ENCODE peak calls at places on chromosomes 7 and 10, in nine cellular contexts. Y is KG1; Q is stimulated activated CD8-positive, alpha-beta memory T cell treated with anti-CD3 and anti-CD28 coated beads, Interleukin-7, amount 100 ng/mL, for 1 hour; L is GDM1; X is glomerular endothelial cell; T is hepatocyte; P is activated CD4-positive, alpha-beta T cell treated with anti-CD3 and anti-CD28 coated beads for 1 hour; N is NCI-H2081; U is AG10803. D is an unnamed sample.

GRCh38 chr7:137757146-137757925 is 89.4 kb downstream of the DGKI start:
- DNase-seq in Q (no peak), N (no peak), P (no peak), X (no peak), Y (no peak), T (no peak), L (no peak), U (peak; percentile 58), D (no peak)

GRCh38 chr7:111137296-111138195 is 46.6 kb downstream of the LRRN3 start:
- DNase-seq in U (peak; percentile 33), Y (no peak), N (no peak), P (no peak), Q (no peak), X (no peak), L (no peak), T (no peak), D (no peak)

GRCh38 chr10:60270426-60270825 is 119.2 kb downstream of the ANK3 start:
- DNase-seq in N (no peak), X (no peak), L (no peak), U (peak; percentile 8), Y (no peak), T (no peak), P (no peak), Q (no peak), D (no peak)

GRCh38 chr10:87670591-87670990 is 10.9 kb downstream of the PAPSS2 start:
- DNase-seq in P (no peak), X (no peak), T (no peak), U (no peak), Q (no peak), N (no peak), Y (no peak), L (no peak), D (no peak)

GRCh38 chr7:139058963-139059362 is 23.1 kb upstream of the ZC3HAV1L start:
- DNase-seq in T (no peak), Q (no peak), X (no peak), Y (no peak), U (peak; percentile 61), L (no peak), P (no peak), N (no peak), D (no peak)

GRCh38 chr7:110909102-110909501 is 181.8 kb upstream of the LRRN3 start:
- DNase-seq in L (no peak), P (no peak), Q (no peak), N (no peak), U (no peak), X (no peak), Y (no peak), T (no peak), D (no peak)

GRCh38 chr10:36182059-36182654 is 540.1 kb upstream of the FZD8 start:
- DNase-seq in Y (no peak), T (no peak), U (no peak), Q (no peak), P (no peak), X (no peak), N (no peak), L (no peak), D (no peak)

GRCh38 chr7:1669486-1669951 is 558 bp upstream of the ELFN1 start:
- DNase-seq in Q (no peak), L (no peak), N (no peak), U (no peak), P (no peak), Y (no peak), T (peak; percentile 48), X (no peak), D (no peak)

GRCh38 chr10:10293431-10293830 is 724.2 kb upstream of the CELF2 start:
- DNase-seq in P (no peak), N (no peak), L (no peak), X (no peak), Y (no peak), Q (no peak), U (no peak), T (no peak), D (no peak)

GRCh38 chr7:15452670-15453069 is 109.1 kb downstream of the AGMO start:
- DNase-seq in P (no peak), U (no peak), X (no peak), L (no peak), N (no peak), Q (no peak), Y (no peak), T (no peak), D (no peak)

GRCh38 chr10:34906021-34906965 is 91.2 kb upstream of the PARD3 start:
- DNase-seq in U (no peak), X (no peak), Q (no peak), T (no peak), Y (no peak), L (no peak), N (no peak), P (no peak), D (no peak)

GRCh38 chr7:4682621-4683042 is 537 bp downstream of the FOXK1 start:
- DNase-seq in T (peak; percentile 72), N (no peak), X (no peak), U (peak; percentile 37), Q (no peak), L (no peak), P (peak; percentile 17), Y (no peak), D (no peak)

GRCh38 chr10:44576715-44577191 is 191.9 kb upstream of the CXCL12 start:
- DNase-seq in X (no peak), U (peak; percentile 92), P (no peak), L (no peak), Y (no peak), N (no peak), T (no peak), Q (no peak), D (peak; percentile 67)

GRCh38 chr7:138074121-138074520 is 2.1 kb upstream of the AKR1D1 start:
- DNase-seq in U (no peak), Y (no peak), N (no peak), T (no peak), X (no peak), P (no peak), Q (no peak), L (no peak), D (no peak)

GRCh38 chr7:48106906-48107659 is 18.0 kb downstream of the UPP1 start:
- DNase-seq in Y (no peak), L (no peak), U (no peak), X (no peak), Q (no peak), T (no peak), N (no peak), P (no peak), D (peak; percentile 76)

GRCh38 chr7:149558149-149558861 is 60.7 kb upstream of the ZNF746 start:
- DNase-seq in N (no peak), X (no peak), U (peak; percentile 91), L (no peak), P (no peak), Y (no peak), T (no peak), Q (no peak), D (no peak)

GRCh38 chr7:1531263-1531978 is 919 bp downstream of the MAFK start:
- DNase-seq in Q (no peak), X (no peak), N (no peak), Y (no peak), U (peak; percentile 36), P (no peak), L (no peak), T (peak; percentile 54), D (no peak)

GRCh38 chr10:64113796-64114195 is 592.6 kb downstream of the REEP3 start:
- DNase-seq in X (no peak), Y (no peak), L (no peak), U (no peak), Q (no peak), N (no peak), T (no peak), P (no peak), D (no peak)

GRCh38 chr10:124588736-124589451 is 127.3 kb downstream of the LHPP start:
- DNase-seq in L (no peak), P (no peak), X (no peak), T (peak; percentile 87), Q (no peak), U (no peak), Y (peak; percentile 14), N (no peak), D (no peak)

GRCh38 chr7:76386691-76387260 is 22.7 kb downstream of the SSC4D start:
- DNase-seq in P (no peak), U (peak; percentile 61), N (no peak), X (no peak), L (no peak), T (no peak), Q (no peak), Y (no peak), D (no peak)

GRCh38 chr7:157568785-157569584 is 232.2 kb downstream of the DNAJB6 start:
- DNase-seq in P (peak; percentile 48), U (no peak), X (no peak), Y (peak; percentile 2), L (peak; percentile 26), T (peak; percentile 47), N (no peak), Q (no peak), D (no peak)

GRCh38 chr10:115209133-115209532 is 116.0 kb downstream of the ATRNL1 start:
- DNase-seq in U (no peak), Q (no peak), L (no peak), P (no peak), T (no peak), X (no peak), Y (no peak), N (no peak), D (no peak)

GRCh38 chr10:21516270-21517131 is 9.0 kb downstream of the SKIDA1 start:
- DNase-seq in U (peak; percentile 72), T (peak; percentile 87), P (no peak), X (no peak), Q (no peak), Y (no peak), L (peak; percentile 52), N (no peak), D (no peak)

GRCh38 chr7:105448181-105448580 is 59.5 kb upstream of the SRPK2 start:
- DNase-seq in Y (no peak), T (no peak), N (no peak), U (no peak), X (no peak), P (no peak), L (no peak), Q (no peak), D (no peak)

GRCh38 chr7:79806161-79806734 is 328.4 kb upstream of the GNAI1 start:
- DNase-seq in X (no peak), T (peak; percentile 6), N (peak; percentile 30), L (no peak), Y (no peak), P (no peak), U (peak; percentile 43), Q (no peak), D (no peak)

GRCh38 chr7:123622660-123623386 is 21.2 kb downstream of the ASB15 start:
- DNase-seq in L (no peak), Q (no peak), T (peak; percentile 55), P (no peak), U (no peak), X (no peak), N (peak; percentile 81), Y (no peak), D (no peak)

GRCh38 chr10:26799342-26799741 is 61.4 kb downstream of the ABI1 start:
- DNase-seq in P (no peak), L (no peak), Q (no peak), U (no peak), N (peak; percentile 19), X (no peak), T (no peak), Y (no peak), D (no peak)

GRCh38 chr7:7898155-7898554 is 70.4 kb upstream of the GLCCI1 start:
- DNase-seq in N (no peak), X (no peak), Y (no peak), Q (no peak), P (no peak), T (no peak), U (peak; percentile 22), L (no peak), D (no peak)

GRCh38 chr7:17302575-17303142 is 4.2 kb downstream of the AHR start:
- DNase-seq in Y (peak; percentile 42), U (peak; percentile 77), X (no peak), T (peak; percentile 23), N (peak; percentile 32), Q (no peak), P (no peak), L (peak; percentile 10), D (no peak)

GRCh38 chr7:134186022-134186421 is 58.9 kb downstream of the LRGUK start:
- DNase-seq in Q (no peak), X (no peak), T (no peak), L (no peak), N (no peak), Y (no peak), P (no peak), U (peak; percentile 39), D (no peak)

GRCh38 chr7:107045980-107046379 is 1.5 kb downstream of the PRKAR2B start:
- DNase-seq in L (no peak), X (no peak), Q (no peak), U (peak; percentile 91), T (no peak), Y (no peak), N (no peak), P (no peak), D (no peak)